ENCODE peak calls at places on chromosomes 6 and 20, in four cellular contexts. Y is GM10248, F is lower lobe of right lung, N is activated B cell treated with CpG ODN at 0.5 μM for 24 hours. W is an unnamed sample.

GRCh38 chr6:162854734-162855191 is 127.0 kb downstream of the PACRG start:
- DNase-seq in N (no peak), F (no peak), Y (no peak), W (no peak)

GRCh38 chr6:54403096-54403495 is 94.9 kb downstream of the TINAG start:
- DNase-seq in N (no peak), F (no peak), Y (no peak), W (no peak)

GRCh38 chr6:142011156-142011555 is 121.6 kb upstream of the GJE1 start:
- DNase-seq in Y (no peak), F (no peak), N (no peak), W (no peak)

GRCh38 chr6:4394786-4395185 is 259.4 kb upstream of the ECI2 start:
- DNase-seq in N (no peak), Y (no peak), F (no peak), W (no peak)

GRCh38 chr6:69164564-69165252 is 529.6 kb downstream of the ADGRB3 start:
- DNase-seq in F (no peak), Y (no peak), N (no peak), W (no peak)

GRCh38 chr6:15620616-15621015 is 42.2 kb downstream of the DTNBP1 start:
- DNase-seq in N (no peak), F (no peak), Y (no peak), W (no peak)

GRCh38 chr6:117728626-117729025 is 53.4 kb downstream of the NUS1 start:
- DNase-seq in N (no peak), Y (no peak), F (no peak), W (no peak)

GRCh38 chr6:33206864-33207568 is 1.3 kb upstream of the RING1 start:
- DNase-seq in Y (no peak), N (no peak), F (no peak), W (no peak)

GRCh38 chr6:13836170-13836569 is 21.8 kb upstream of the MCUR1 start:
- DNase-seq in Y (no peak), N (no peak), F (no peak), W (no peak)

GRCh38 chr6:46221221-46221793 is 50.5 kb upstream of the ENPP5 start:
- DNase-seq in F (no peak), Y (peak), N (no peak), W (peak)

GRCh38 chr6:129667034-129667433 is 42.9 kb downstream of the ARHGAP18 start:
- DNase-seq in Y (no peak), F (no peak), N (no peak), W (no peak)
- TF ChIP-seq CTCF in Y (no peak), F (no peak), N (no peak), W (no peak)

GRCh38 chr20:45538209-45538798 is 978 bp downstream of the WFDC6 start:
- DNase-seq in F (no peak), Y (no peak), N (no peak), W (no peak)
- TF ChIP-seq CTCF in F (no peak), Y (no peak), N (no peak), W (no peak)

GRCh38 chr20:60986757-60987156 is 265.3 kb upstream of the CDH4 start:
- DNase-seq in Y (no peak), N (no peak), F (no peak), W (no peak)
- TF ChIP-seq CTCF in Y (no peak), N (no peak), F (no peak), W (no peak)

DNA sequence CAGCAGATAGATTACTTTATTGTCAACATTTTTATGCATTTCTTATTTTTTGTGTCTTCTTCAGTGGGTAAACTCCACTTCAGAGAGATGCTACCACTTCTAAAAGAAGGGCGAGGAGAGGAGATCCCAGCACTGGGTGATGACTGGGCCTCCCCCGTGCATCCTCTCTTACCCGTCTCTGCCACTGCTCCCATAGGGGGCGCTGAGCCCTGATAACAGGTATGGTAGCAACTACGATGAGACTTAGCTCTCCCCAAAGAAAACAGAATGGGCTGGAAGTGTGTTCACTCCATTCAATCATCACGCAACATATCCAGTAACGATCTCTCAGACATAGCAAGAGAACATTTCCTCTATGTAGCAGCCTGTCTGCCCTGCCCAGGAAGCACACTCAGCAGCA is 533.3 kb upstream of the CDH4 start:
- DNase-seq in N (no peak), Y (peak), F (no peak), W (no peak)
- TF ChIP-seq CTCF in N (no peak), Y (no peak), F (no peak), W (no peak)

GRCh38 chr20:17590245-17590644 is 20.4 kb downstream of the DSTN start:
- DNase-seq in F (no peak), Y (no peak), N (no peak), W (no peak)

GRCh38 chr20:17587831-17588230 is 18.0 kb downstream of the DSTN start:
- DNase-seq in F (no peak), Y (no peak), N (no peak), W (no peak)

GRCh38 chr20:17587148-17587547 is 17.3 kb downstream of the DSTN start:
- DNase-seq in N (no peak), Y (no peak), F (no peak), W (no peak)

GRCh38 chr20:17586250-17586649 is 16.4 kb downstream of the DSTN start:
- DNase-seq in F (no peak), Y (no peak), N (no peak), W (no peak)

DNA sequence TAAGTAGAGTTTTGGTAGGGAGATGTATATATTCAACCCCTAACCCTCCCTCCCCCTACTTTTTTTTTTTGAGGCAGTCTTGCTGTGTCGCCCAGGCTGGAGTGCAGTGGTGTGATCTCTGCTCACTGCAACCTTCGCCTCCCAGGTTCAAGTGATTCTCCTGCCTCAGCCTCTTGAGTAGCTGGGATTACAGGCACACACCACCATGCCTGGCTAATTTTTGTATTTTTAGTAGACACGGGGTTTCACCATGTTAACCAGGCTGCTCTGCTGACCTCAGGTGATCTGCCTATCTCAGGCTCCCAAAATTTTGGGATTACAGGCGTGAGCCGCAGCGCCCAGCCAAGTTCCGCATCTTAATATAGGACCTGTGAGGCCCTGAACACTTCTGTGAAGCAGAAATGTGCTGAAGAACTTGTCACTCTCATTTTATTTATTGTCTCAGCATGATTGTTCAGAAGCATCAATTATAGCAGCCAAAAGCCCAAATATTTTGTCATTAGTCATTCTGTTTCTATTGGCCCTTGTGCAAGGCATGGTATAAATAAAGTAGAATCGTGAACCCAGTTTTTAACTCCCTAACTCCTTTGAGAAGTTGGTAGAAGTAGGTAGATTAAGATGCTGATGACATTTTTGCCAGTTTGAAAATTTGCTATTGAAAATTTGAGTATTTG is 19.4 kb downstream of the DSTN start:
- DNase-seq in Y (no peak), F (no peak), N (no peak), W (no peak)
- TF ChIP-seq CTCF in Y (no peak), F (no peak), N (no peak), W (no peak)

GRCh38 chr20:39547546-39548410 is 585.6 kb downstream of the DHX35 start:
- DNase-seq in Y (no peak), F (no peak), N (no peak), W (no peak)
- TF ChIP-seq CTCF in Y (no peak), F (no peak), N (no peak), W (no peak)

GRCh38 chr6:108030223-108030622 is 44.3 kb downstream of the OSTM1 start:
- DNase-seq in N (no peak), Y (no peak), F (no peak), W (no peak)
- TF ChIP-seq CTCF in N (no peak), Y (no peak), F (no peak), W (no peak)

GRCh38 chr20:57580478-57581201 is 19.7 kb downstream of the PCK1 start:
- DNase-seq in F (no peak), N (no peak), Y (no peak), W (no peak)

GRCh38 chr20:57581202-57582028 is 20.5 kb downstream of the PCK1 start:
- DNase-seq in F (no peak), N (no peak), Y (no peak), W (no peak)

GRCh38 chr20:57583289-57584257 is 22.7 kb downstream of the PCK1 start:
- DNase-seq in N (no peak), F (no peak), Y (no peak), W (no peak)

GRCh38 chr20:57582029-57582378 is 21.1 kb downstream of the PCK1 start:
- DNase-seq in F (no peak), N (no peak), Y (no peak), W (no peak)

DNA sequence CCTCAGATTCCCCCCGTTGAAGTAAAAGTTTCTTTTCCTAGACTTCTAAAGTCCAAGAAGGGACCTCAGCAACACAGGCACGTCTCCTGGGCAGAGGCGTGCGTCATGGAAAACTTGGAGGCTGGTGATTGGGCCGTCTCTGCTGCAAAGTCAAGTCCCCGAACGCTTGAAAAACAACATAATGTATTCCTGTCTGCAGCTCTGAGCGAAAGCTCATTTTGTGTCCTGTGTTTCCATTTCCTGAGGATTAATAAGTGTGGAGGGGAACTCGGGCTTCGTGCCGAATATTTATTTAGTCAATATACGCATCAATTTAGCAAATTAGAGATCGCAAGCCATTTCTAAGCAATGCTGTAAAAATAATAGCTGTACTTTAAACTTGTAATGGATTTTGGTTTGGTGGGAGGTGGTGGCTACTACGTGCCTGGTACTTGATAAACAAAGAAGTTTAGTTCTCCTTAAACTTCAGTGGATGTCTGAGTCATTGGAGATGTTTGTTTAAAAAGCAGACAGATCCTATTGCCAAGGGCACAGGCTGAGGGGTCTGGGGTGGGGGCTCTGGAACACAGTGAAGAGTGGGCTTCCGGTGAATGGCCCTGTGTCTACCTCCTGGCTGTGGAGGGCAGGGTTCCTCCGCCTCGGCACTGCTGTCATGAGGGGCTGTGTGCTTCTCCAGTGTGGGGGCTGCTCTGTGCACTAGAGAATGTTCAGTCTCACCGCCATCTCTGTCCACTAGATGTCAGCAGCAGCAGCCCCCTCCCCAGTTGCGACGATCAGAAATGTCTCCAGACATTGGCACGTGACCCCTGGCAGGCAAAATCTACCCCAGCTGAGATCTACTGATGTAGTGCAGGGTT is 21.8 kb downstream of the PCK1 start:
- DNase-seq in N (no peak), F (no peak), Y (no peak), W (no peak)
- TF ChIP-seq CTCF in N (no peak), F (peak), Y (peak), W (peak)

W was measured in GM13976.